ENCODE peak calls at places on chromosomes 1 and 21, in five cellular contexts. Q, O, C, V and K are unnamed samples.

GRCh38 chr1:3702990-3703728 is 49.1 kb upstream of the CCDC27 start:
- DNase-seq in Q (no peak), O (peak; percentile 62), C (no peak), V (no peak), K (no peak)

GRCh38 chr1:8109226-8109625 is 83.1 kb upstream of the ERRFI1 start:
- DNase-seq in Q (no peak), O (no peak), C (no peak), V (no peak), K (no peak)

GRCh38 chr1:110674337-110675059 is at the start of gene KCNA3:
- DNase-seq in Q (peak; percentile 71), O (peak; percentile 91), C (peak; percentile 66), V (peak; percentile 19), K (peak; percentile 68)

GRCh38 chr1:170562644-170563338 is 30.8 kb downstream of the GORAB start:
- DNase-seq in Q (no peak), O (no peak), C (peak; percentile 55), V (peak; percentile 44), K (peak; percentile 80)

GRCh38 chr1:231242516-231243198 is 1.6 kb downstream of the GNPAT start:
- DNase-seq in Q (peak; percentile 5), O (no peak), C (no peak), V (no peak), K (no peak)

GRCh38 chr1:194361374-194362131 is 1175.1 kb upstream of the B3GALT2 start:
- DNase-seq in Q (no peak), O (no peak), C (no peak), V (no peak), K (no peak)

GRCh38 chr1:53525595-53525994 is 66.4 kb downstream of the DMRTB1 start:
- DNase-seq in Q (no peak), O (peak; percentile 35), C (no peak), V (no peak), K (no peak)

GRCh38 chr1:113684153-113684541 is 75.1 kb downstream of the PHTF1 start:
- DNase-seq in Q (no peak), O (no peak), C (peak; percentile 87), V (peak; percentile 22), K (no peak)

GRCh38 chr1:212794561-212795014 is 2.9 kb downstream of the TATDN3 start:
- DNase-seq in Q (peak; percentile 25), O (no peak), C (no peak), V (no peak), K (no peak)

GRCh38 chr1:28755701-28756100 is 19.0 kb downstream of the YTHDF2 start:
- DNase-seq in Q (no peak), O (no peak), C (no peak), V (no peak), K (no peak)

GRCh38 chr1:30735124-30735523 is 11.7 kb upstream of the MATN1 start:
- DNase-seq in Q (no peak), O (no peak), C (no peak), V (no peak), K (no peak)

GRCh38 chr1:21293537-21294265 is 3.4 kb upstream of the ECE1 start:
- DNase-seq in Q (peak; percentile 74), O (no peak), C (no peak), V (no peak), K (peak; percentile 72)

GRCh38 chr21:45073301-45074047 is 906 bp upstream of the ADARB1 start:
- DNase-seq in Q (no peak), O (peak; percentile 66), C (peak; percentile 70), V (peak; percentile 68), K (no peak)

GRCh38 chr1:207645632-207646081 is 724 bp downstream of the CR1L start:
- DNase-seq in Q (no peak), O (no peak), C (no peak), V (no peak), K (no peak)

GRCh38 chr1:154407021-154407865 is 2.1 kb downstream of the IL6R start:
- DNase-seq in Q (no peak), O (no peak), C (no peak), V (no peak), K (no peak)

GRCh38 chr1:46820560-46821060 is 21.8 kb downstream of the CYP4B1 start:
- DNase-seq in Q (no peak), O (no peak), C (no peak), V (no peak), K (no peak)

GRCh38 chr1:63713041-63713440 is 60.8 kb upstream of the ROR1 start:
- DNase-seq in Q (no peak), O (no peak), C (no peak), V (no peak), K (no peak)

GRCh38 chr1:147626739-147627138 is 43.6 kb downstream of the ACP6 start:
- DNase-seq in Q (no peak), O (no peak), C (no peak), V (no peak), K (no peak)

GRCh38 chr1:214566158-214567104 is 15.0 kb upstream of the PTPN14 start:
- DNase-seq in Q (no peak), O (no peak), C (no peak), V (no peak), K (no peak)

GRCh38 chr1:230231739-230232075 is 164.7 kb downstream of the GALNT2 start:
- DNase-seq in Q (no peak), O (no peak), C (peak; percentile 71), V (peak; percentile 89), K (no peak)

GRCh38 chr1:53860967-53861411 is 22.9 kb upstream of the NDC1 start:
- DNase-seq in Q (peak; percentile 59), O (peak; percentile 82), C (no peak), V (peak; percentile 53), K (peak; percentile 63)

GRCh38 chr1:203769505-203770343 is 4.7 kb downstream of the LAX1 start:
- DNase-seq in Q (no peak), O (no peak), C (peak; percentile 66), V (peak; percentile 85), K (no peak)

GRCh38 chr1:231885209-231885854 is 258.7 kb downstream of the DISC1 start:
- DNase-seq in Q (no peak), O (no peak), C (no peak), V (no peak), K (no peak)

GRCh38 chr1:115086176-115086830 is 3.0 kb downstream of the TSPAN2 start:
- DNase-seq in Q (no peak), O (no peak), C (no peak), V (no peak), K (no peak)

GRCh38 chr21:24590261-24590660 is 1017.0 kb downstream of the MRPL39 start:
- DNase-seq in Q (no peak), O (no peak), C (no peak), V (no peak), K (no peak)

GRCh38 chr1:58746757-58747156 is 37.1 kb downstream of the JUN start:
- DNase-seq in Q (no peak), O (no peak), C (no peak), V (no peak), K (no peak)

GRCh38 chr1:28913786-28914227 is 562 bp upstream of the EPB41 start:
- DNase-seq in Q (no peak), O (no peak), C (no peak), V (no peak), K (no peak)

GRCh38 chr1:83571536-83571935 is 427.4 kb downstream of the TTLL7 start:
- DNase-seq in Q (no peak), O (no peak), C (no peak), V (no peak), K (no peak)

GRCh38 chr1:52551476-52552235 is 1.2 kb downstream of the TUT4 start:
- DNase-seq in Q (peak; percentile 46), O (peak; percentile 48), C (no peak), V (peak; percentile 32), K (peak; percentile 47)

GRCh38 chr1:121587777-121588176 is 403.0 kb downstream of the SRGAP2C start:
- DNase-seq in Q (no peak), O (no peak), C (no peak), V (no peak), K (no peak)

GRCh38 chr1:226308166-226308722 is 720 bp downstream of the LIN9 start:
- DNase-seq in Q (no peak), O (peak; percentile 5), C (no peak), V (no peak), K (no peak)

GRCh38 chr1:227357229-227358078 is 39.2 kb upstream of the CDC42BPA start:
- DNase-seq in Q (no peak), O (no peak), C (peak; percentile 68), V (peak; percentile 50), K (no peak)

GRCh38 chr1:106717561-106717960 is 338.9 kb upstream of the PRMT6 start:
- DNase-seq in Q (no peak), O (no peak), C (no peak), V (no peak), K (no peak)
- H3K4me3 ChIP-seq in Q (no peak overlapping the region), O (no peak overlapping the region), C (no peak overlapping the region), V (no peak overlapping the region), K (no peak overlapping the region)

DNA sequence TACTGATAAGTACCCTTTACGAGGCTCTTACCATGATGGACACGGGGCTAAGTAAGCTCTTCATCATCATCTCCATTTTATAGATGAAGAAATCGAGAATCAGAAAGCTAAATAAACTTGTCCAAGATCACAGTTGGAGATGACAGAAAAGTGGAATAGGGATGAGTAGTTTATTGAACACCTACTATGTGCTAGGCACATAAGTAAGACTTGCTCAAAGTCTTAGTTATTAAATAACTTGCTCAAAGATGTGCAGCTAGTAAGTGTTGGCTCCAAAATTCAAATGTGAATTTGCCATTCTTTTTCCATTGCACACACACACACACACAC is 611 bp upstream of the RGS16 start:
- DNase-seq in Q (no peak), O (no peak), C (no peak), V (no peak), K (no peak)
- H3K4me1 ChIP-seq in Q (peaks cover 41% of the 10 kb centered on the region), O (peaks cover 36% of the 10 kb centered on the region), C (peaks cover 6% of the 10 kb centered on the region), V (peaks cover 37% of the 10 kb centered on the region), K (peaks cover 36% of the 10 kb centered on the region)

GRCh38 chr1:67983867-67984266 is 66.6 kb downstream of the DIRAS3 start:
- DNase-seq in Q (no peak), O (no peak), C (no peak), V (no peak), K (no peak)

GRCh38 chr1:67980028-67980427 is 70.4 kb downstream of the DIRAS3 start:
- DNase-seq in Q (no peak), O (no peak), C (no peak), V (no peak), K (no peak)

GRCh38 chr1:67978988-67979516 is 71.4 kb downstream of the DIRAS3 start:
- DNase-seq in Q (no peak), O (no peak), C (no peak), V (no peak), K (no peak)

DNA sequence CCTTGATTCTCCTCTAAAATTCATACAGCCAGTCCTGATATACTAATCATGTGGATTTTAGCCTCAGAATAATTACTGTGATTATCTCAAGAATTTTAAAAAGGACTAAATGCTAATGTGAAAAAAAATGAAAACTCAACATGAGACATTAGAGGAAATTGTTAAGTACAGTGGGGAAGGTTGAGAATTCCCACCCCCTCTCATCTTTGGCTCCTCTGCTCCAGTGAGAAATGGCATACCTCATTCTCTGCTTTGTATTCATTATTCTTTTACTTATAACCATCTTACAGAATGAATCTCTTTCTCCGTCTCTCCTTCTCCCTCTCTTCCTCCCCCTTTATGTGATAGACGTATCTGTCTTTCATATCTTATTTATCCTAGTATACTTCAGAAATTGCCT is 70.9 kb downstream of the DIRAS3 start:
- DNase-seq in Q (no peak), O (no peak), C (no peak), V (no peak), K (no peak)
- H3K27ac ChIP-seq in Q (no peak overlapping the region), O (no peak overlapping the region), C (no peak overlapping the region), V (no peak overlapping the region), K (no peak overlapping the region)

DNA sequence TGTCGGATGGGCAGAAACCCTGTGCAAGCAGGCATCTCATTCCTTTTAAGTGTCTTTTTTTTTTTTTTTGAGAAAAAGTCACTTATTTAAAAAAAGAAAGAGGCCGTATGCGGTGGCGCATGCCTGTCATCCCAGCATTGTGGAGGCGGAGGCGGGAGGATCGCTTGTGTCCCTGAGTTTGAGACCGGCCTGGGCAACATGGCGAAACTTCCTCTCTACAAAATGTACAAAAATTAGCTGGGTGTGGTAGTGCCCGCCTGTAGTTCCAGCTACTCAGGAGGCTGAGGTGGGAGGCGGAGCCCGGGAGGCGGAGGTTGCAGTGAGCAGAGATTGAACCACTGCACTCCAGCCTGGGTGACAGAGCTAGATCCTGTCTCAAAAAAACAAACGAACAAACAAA is 1.7 kb downstream of the GPR137B start:
- DNase-seq in Q (no peak), O (no peak), C (no peak), V (no peak), K (no peak)
- H3K4me3 ChIP-seq in Q (no peak overlapping the region), O (no peak overlapping the region), C (peak overlapping the region; percentile 73), V (no peak overlapping the region), K (peak overlapping the region; percentile 82)